ENCODE peak calls at places on chromosomes 6 and 20, in nine cellular contexts. G is NCI-H146, C is fibroblast of the conjunctiva, D is EL, M is hippocampal formation, K is foreskin fibroblast, Q is GM04504, L is mesothelial cell of epicardium, Y is LoVo. U is an unnamed sample.

GRCh38 chr6:117444600-117444999 is 18.9 kb upstream of the ROS1 start:
- DNase-seq in Y (no peak), M (no peak), L (no peak), D (peak; percentile 53), G (no peak), K (peak; percentile 73), C (peak; percentile 37), Q (peak; percentile 45), U (no peak)

GRCh38 chr6:27188885-27189418 is 58.5 kb upstream of the PRSS16 start:
- DNase-seq in Q (peak; percentile 53), L (no peak), Y (peak; percentile 82), G (peak; percentile 70), C (peak; percentile 72), M (peak; percentile 34), D (peak; percentile 81), K (peak; percentile 68), U (no peak)

GRCh38 chr6:11146117-11146826 is 34.7 kb upstream of the ERVFRD-1 start:
- DNase-seq in G (no peak), Y (no peak), C (no peak), Q (no peak), L (no peak), M (no peak), D (no peak), K (no peak), U (no peak)

GRCh38 chr6:140105857-140106256 is 731.4 kb upstream of the CITED2 start:
- DNase-seq in C (peak; percentile 8), K (no peak), Y (peak; percentile 11), D (peak; percentile 12), G (no peak), Q (no peak), L (no peak), M (no peak), U (no peak)

GRCh38 chr6:140001851-140002301 is 627.4 kb upstream of the CITED2 start:
- DNase-seq in L (no peak), C (peak; percentile 78), M (no peak), Y (no peak), Q (peak; percentile 55), K (peak; percentile 65), G (no peak), D (peak; percentile 77), U (no peak)

GRCh38 chr20:62875419-62876355 is 14.1 kb upstream of the TCFL5 start:
- DNase-seq in L (peak; percentile 62), D (peak; percentile 86), C (peak; percentile 53), Q (peak; percentile 79), G (peak; percentile 88), M (peak; percentile 47), K (peak; percentile 85), Y (peak; percentile 81), U (no peak)

GRCh38 chr20:33541797-33542196 is 51.9 kb downstream of the CBFA2T2 start:
- DNase-seq in Y (no peak), D (no peak), C (no peak), L (no peak), Q (no peak), K (no peak), G (no peak), M (no peak), U (no peak)

GRCh38 chr6:46719099-46719498 is 16.1 kb downstream of the PLA2G7 start:
- DNase-seq in M (no peak), Q (no peak), G (no peak), Y (peak; percentile 41), D (peak; percentile 31), K (peak; percentile 7), C (no peak), L (no peak), U (no peak)

GRCh38 chr6:149028767-149029405 is 282.1 kb downstream of the UST start:
- DNase-seq in Q (peak; percentile 74), M (peak; percentile 33), G (peak; percentile 94), C (peak; percentile 94), K (peak; percentile 77), L (peak; percentile 51), D (peak; percentile 87), Y (peak; percentile 89), U (peak; percentile 39)

GRCh38 chr6:83193747-83194582 is 808 bp downstream of the RWDD2A start:
- DNase-seq in C (peak; percentile 4), L (peak; percentile 21), D (peak; percentile 55), Y (peak; percentile 56), Q (no peak), M (peak; percentile 54), K (no peak), G (peak; percentile 86), U (peak; percentile 48)

GRCh38 chr6:26155066-26155925 is 68.1 kb downstream of the HFE start:
- DNase-seq in C (no peak), Y (no peak), M (no peak), G (peak; percentile 57), K (no peak), L (no peak), Q (no peak), D (peak; percentile 38), U (no peak)

GRCh38 chr20:5364997-5365597 is 48.3 kb upstream of the PROKR2 start:
- DNase-seq in C (no peak), Q (no peak), D (peak; percentile 28), K (peak; percentile 4), G (no peak), L (no peak), Y (no peak), M (no peak), U (no peak)

GRCh38 chr20:33704197-33704924 is 15.7 kb downstream of the PXMP4 start:
- DNase-seq in C (no peak), Y (no peak), Q (no peak), D (no peak), G (no peak), L (no peak), K (no peak), M (no peak), U (no peak)

GRCh38 chr6:169536446-169537170 is 165.2 kb downstream of the WDR27 start:
- DNase-seq in L (no peak), Q (no peak), G (no peak), M (no peak), K (peak; percentile 55), D (peak; percentile 68), Y (no peak), C (no peak), U (no peak)

GRCh38 chr6:15843764-15844163 is 180.9 kb upstream of the DTNBP1 start:
- DNase-seq in M (no peak), G (no peak), L (no peak), Q (no peak), C (no peak), K (no peak), Y (no peak), D (no peak), U (no peak)

GRCh38 chr20:1324598-1325172 is 4.3 kb downstream of the SDCBP2 start:
- DNase-seq in Q (no peak), D (peak; percentile 75), L (no peak), M (no peak), G (peak; percentile 86), Y (no peak), K (no peak), C (no peak), U (no peak)

GRCh38 chr6:31004285-31004684 is 6.0 kb upstream of the MUC22 start:
- DNase-seq in L (no peak), D (no peak), M (no peak), Y (no peak), G (no peak), Q (no peak), C (no peak), K (no peak), U (no peak)

GRCh38 chr6:10690651-10691445 is 3.6 kb downstream of the C6orf52 start:
- DNase-seq in M (no peak), L (no peak), Q (no peak), K (no peak), G (no peak), Y (no peak), D (no peak), C (no peak), U (no peak)

GRCh38 chr6:21189721-21190120 is 403.8 kb upstream of the SOX4 start:
- DNase-seq in Y (no peak), C (no peak), M (no peak), D (no peak), L (no peak), G (peak; percentile 80), K (no peak), Q (no peak), U (no peak)

GRCh38 chr20:47353697-47354387 is 2.7 kb downstream of the ZMYND8 start:
- DNase-seq in Y (no peak), G (no peak), L (no peak), K (no peak), D (no peak), M (no peak), C (no peak), Q (no peak), U (peak; percentile 43)

GRCh38 chr20:37327748-37328147 is 18.2 kb upstream of the SRC start:
- DNase-seq in C (peak; percentile 38), Y (no peak), M (no peak), K (peak; percentile 81), L (no peak), Q (peak; percentile 92), G (no peak), D (peak; percentile 60), U (no peak)

GRCh38 chr6:110979565-110980096 is 2.2 kb upstream of the RPF2 start:
- DNase-seq in Q (no peak), K (no peak), L (no peak), Y (no peak), C (no peak), M (no peak), G (no peak), D (no peak), U (no peak)

GRCh38 chr20:36645998-36646397 is at the start of gene SLA2:
- DNase-seq in K (no peak), D (no peak), L (no peak), C (no peak), G (no peak), Y (no peak), Q (no peak), M (no peak), U (no peak)

GRCh38 chr20:32442630-32443029 is 84.5 kb downstream of the ASXL1 start:
- DNase-seq in M (no peak), C (no peak), D (no peak), Y (no peak), G (no peak), L (no peak), Q (no peak), K (no peak), U (no peak)

GRCh38 chr6:113591896-113592827 is 265.0 kb upstream of the MARCKS start:
- DNase-seq in Y (peak; percentile 37), C (no peak), L (no peak), Q (no peak), M (no peak), D (no peak), K (no peak), G (peak; percentile 82), U (no peak)

GRCh38 chr20:34022154-34022842 is 28.6 kb downstream of the RALY start:
- DNase-seq in Q (no peak), C (no peak), Y (peak; percentile 12), K (no peak), M (no peak), D (peak; percentile 40), L (no peak), G (peak; percentile 18), U (no peak)

GRCh38 chr6:21149460-21149859 is 444.1 kb upstream of the SOX4 start:
- DNase-seq in L (no peak), D (peak; percentile 94), C (no peak), G (no peak), Q (peak; percentile 91), Y (no peak), K (peak; percentile 9), M (no peak), U (no peak)

GRCh38 chr20:34621383-34622367 is 55.2 kb downstream of the PIGU start:
- DNase-seq in Q (no peak), L (no peak), M (no peak), K (no peak), Y (no peak), C (no peak), G (no peak), D (peak; percentile 43), U (no peak)

GRCh38 chr6:107666084-107666981 is 157.8 kb downstream of the SCML4 start:
- DNase-seq in Q (no peak), Y (no peak), G (peak; percentile 88), L (no peak), K (no peak), D (no peak), C (no peak), M (no peak), U (no peak)

GRCh38 chr6:167581637-167582036 is 245.1 kb upstream of the AFDN start:
- DNase-seq in G (no peak), M (no peak), C (no peak), K (no peak), D (no peak), Y (no peak), Q (no peak), L (no peak), U (no peak)

GRCh38 chr6:130781557-130781956 is 45.6 kb upstream of the SMLR1 start:
- DNase-seq in K (no peak), D (no peak), Y (no peak), C (no peak), L (no peak), G (no peak), M (no peak), Q (no peak), U (no peak)

U was measured in amygdala.